ENCODE peak calls at places on chromosomes 4 and X, in ten cellular contexts. M, Z, L, Q, I, E, O, H, R and P are unnamed samples. For H3K4me1, the result is how much of the 10 kb centered on the place peaks cover.

GRCh38 chr4:80610845-80611244 is 275.3 kb downstream of the CFAP299 start:
- DNase-seq in Q (no peak), M (no peak), L (no peak), Z (no peak), E (peak), I (no peak), O (peak), H (no peak), R (peak), P (no peak)

GRCh38 chr4:21543514-21543913 is 405.1 kb downstream of the KCNIP4 start:
- DNase-seq in O (no peak), H (no peak), R (no peak), Z (no peak), Q (no peak), M (no peak), L (no peak), I (no peak), E (no peak), P (no peak)

GRCh38 chr4:8148159-8148558 is 10.5 kb downstream of the ABLIM2 start:
- DNase-seq in L (no peak), I (no peak), H (no peak), M (no peak), E (no peak), O (no peak), R (no peak), Q (peak), Z (no peak), P (no peak)

GRCh38 chrX:26376037-26376708 is 160.2 kb downstream of the MAGEB5 start:
- DNase-seq in I (no peak), H (no peak), M (no peak), Z (no peak), L (no peak), E (no peak), O (no peak), R (no peak), Q (no peak), P (no peak)

GRCh38 chr4:53240573-53240972 is 125.3 kb downstream of the SCFD2 start:
- DNase-seq in Q (no peak), M (no peak), R (no peak), Z (no peak), L (no peak), H (no peak), E (no peak), O (no peak), I (no peak), P (no peak)

GRCh38 chrX:134431894-134432293 is 28.1 kb upstream of the HPRT1 start:
- DNase-seq in I (peak), H (no peak), R (peak), Q (no peak), M (peak), L (no peak), Z (no peak), E (peak), O (no peak), P (peak)

GRCh38 chr4:98482847-98483806 is 175.3 kb downstream of the TSPAN5 start:
- DNase-seq in R (peak), I (peak), H (peak), L (no peak), Z (no peak), M (no peak), Q (no peak), O (no peak), E (peak), P (peak)

GRCh38 chrX:101078716-101079115 is at the start of gene TMEM35A:
- DNase-seq in Q (peak), M (peak), O (peak), H (no peak), E (peak), L (no peak), Z (peak), I (no peak), R (no peak), P (peak)

GRCh38 chr4:129603241-129603931 is 507.4 kb downstream of the C4orf33 start:
- DNase-seq in O (no peak), R (no peak), Q (no peak), H (no peak), E (no peak), I (no peak), Z (no peak), M (no peak), L (no peak), P (no peak)

GRCh38 chrX:11934089-11934488 is 176.1 kb downstream of the MSL3 start:
- DNase-seq in H (no peak), E (no peak), L (no peak), Z (no peak), M (peak), I (no peak), R (no peak), Q (no peak), O (no peak), P (no peak)

GRCh38 chr4:70544279-70544870 is 26.0 kb downstream of the AMTN start:
- DNase-seq in M (peak), Q (peak), H (peak), L (peak), I (peak), R (no peak), Z (peak), O (no peak), E (peak), P (peak)

GRCh38 chr4:154485127-154485773 is 6.3 kb downstream of the DCHS2 start:
- DNase-seq in O (no peak), L (no peak), Z (no peak), Q (no peak), I (no peak), R (no peak), E (no peak), M (no peak), H (no peak), P (no peak)

GRCh38 chrX:110210417-110211139 is 107.3 kb downstream of the AMMECR1 start:
- DNase-seq in O (no peak), R (peak), H (peak), Q (no peak), E (peak), Z (no peak), L (no peak), I (peak), M (peak), P (peak)

GRCh38 chr4:1683371-1683902 is 676 bp downstream of the FAM53A start:
- DNase-seq in Q (no peak), R (peak), Z (no peak), I (peak), O (peak), L (peak), M (peak), E (peak), H (no peak), P (peak)

GRCh38 chr4:158129649-158130048 is 43.2 kb downstream of the GASK1B start:
- DNase-seq in M (no peak), O (no peak), Z (no peak), I (peak), L (no peak), Q (no peak), R (peak), E (no peak), H (no peak), P (no peak)

GRCh38 chr4:147826288-147826646 is 94.4 kb downstream of the ARHGAP10 start:
- DNase-seq in E (no peak), O (no peak), H (no peak), Z (no peak), R (no peak), I (peak), L (no peak), M (no peak), Q (no peak), P (no peak)

GRCh38 chr4:147829401-147830101 is 97.7 kb downstream of the ARHGAP10 start:
- DNase-seq in H (no peak), E (peak), O (no peak), Z (no peak), L (no peak), M (peak), Q (no peak), I (no peak), R (no peak), P (peak)

GRCh38 chr4:147830987-147831386 is 99.1 kb downstream of the ARHGAP10 start:
- DNase-seq in R (peak), Z (no peak), M (peak), H (no peak), O (no peak), Q (no peak), E (peak), L (no peak), I (peak), P (peak)

GRCh38 chr4:147830102-147830463 is 98.2 kb downstream of the ARHGAP10 start:
- DNase-seq in H (no peak), L (no peak), E (no peak), M (no peak), O (no peak), Q (no peak), Z (peak), R (no peak), I (no peak), P (no peak)

DNA sequence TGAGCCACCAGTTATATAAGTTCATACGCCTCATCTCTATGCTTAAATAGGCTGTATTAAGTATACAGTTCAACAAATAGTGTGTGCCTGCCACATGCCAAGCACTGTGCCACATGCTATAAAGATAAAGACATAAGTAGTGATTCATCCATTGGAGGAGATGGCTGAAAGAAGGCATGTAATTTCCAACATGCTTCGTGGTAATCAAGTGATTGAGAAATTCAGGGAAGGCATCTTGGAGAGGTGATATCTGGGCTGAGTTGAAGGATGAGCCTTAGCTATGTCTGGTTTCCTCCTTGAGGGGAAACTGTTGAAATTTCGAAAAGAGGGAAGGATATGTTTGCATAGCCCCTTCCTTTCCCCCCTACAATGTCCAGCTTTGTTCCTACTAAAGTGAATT is 96.5 kb downstream of the ARHGAP10 start:
- DNase-seq in R (peak), E (peak), Z (no peak), Q (no peak), O (no peak), I (peak), L (no peak), M (peak), H (no peak), P (peak)
- H3K4me1 ChIP-seq in R (under half), E (under half), Z (under half), Q (under half), O (under half), I (under half), L (under half), M (under half), H (under half), P (half or more)

DNA sequence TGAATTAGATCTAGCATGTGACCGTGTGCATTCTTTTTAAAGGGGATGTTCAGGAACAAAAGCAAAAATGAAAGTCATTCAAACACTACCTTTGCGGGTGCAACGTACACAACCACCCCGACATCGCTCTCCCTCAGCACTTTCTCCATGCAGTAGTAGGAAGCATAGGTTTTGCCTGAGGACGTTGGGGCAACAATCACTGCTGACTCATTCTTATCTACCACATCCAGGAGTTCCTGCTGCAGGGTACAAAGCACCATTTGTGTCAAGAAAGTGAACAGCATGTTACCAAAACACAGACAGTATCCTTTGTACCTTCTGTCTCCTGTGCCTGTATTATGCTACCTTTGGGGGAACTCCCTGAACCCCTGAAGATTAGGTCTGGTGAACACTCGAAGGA is 58.6 kb downstream of the DDX60L start:
- DNase-seq in Q (no peak), O (no peak), L (no peak), H (no peak), R (peak), Z (no peak), I (peak), M (no peak), E (peak), P (peak)
- H3K4me3 ChIP-seq in Q (no peak), O (no peak), L (no peak), H (no peak), R (no peak), Z (no peak), I (no peak), M (no peak), E (no peak), P (no peak)

GRCh38 chr4:182206916-182207315 is 36.3 kb upstream of the TENM3 start:
- DNase-seq in M (no peak), E (no peak), Z (peak), O (no peak), L (no peak), R (no peak), H (no peak), Q (no peak), I (no peak), P (no peak)
- H3K9ac ChIP-seq in M (peak), E (no peak), Z (no peak), O (no peak), L (no peak), R (peak), H (no peak), Q (no peak), I (no peak), P (peak)

GRCh38 chr4:36187723-36188333 is 56.5 kb downstream of the ARAP2 start:
- DNase-seq in H (peak), R (peak), Z (peak), Q (peak), L (no peak), M (peak), O (no peak), I (peak), E (peak), P (peak)

GRCh38 chr4:36183665-36184393 is 60.5 kb downstream of the ARAP2 start:
- DNase-seq in H (no peak), R (no peak), Q (no peak), E (no peak), Z (peak), I (no peak), M (no peak), O (no peak), L (peak), P (no peak)

GRCh38 chr4:36192922-36193321 is 51.4 kb downstream of the ARAP2 start:
- DNase-seq in R (no peak), O (no peak), E (no peak), L (no peak), Q (no peak), M (no peak), H (no peak), I (no peak), Z (no peak), P (no peak)

DNA sequence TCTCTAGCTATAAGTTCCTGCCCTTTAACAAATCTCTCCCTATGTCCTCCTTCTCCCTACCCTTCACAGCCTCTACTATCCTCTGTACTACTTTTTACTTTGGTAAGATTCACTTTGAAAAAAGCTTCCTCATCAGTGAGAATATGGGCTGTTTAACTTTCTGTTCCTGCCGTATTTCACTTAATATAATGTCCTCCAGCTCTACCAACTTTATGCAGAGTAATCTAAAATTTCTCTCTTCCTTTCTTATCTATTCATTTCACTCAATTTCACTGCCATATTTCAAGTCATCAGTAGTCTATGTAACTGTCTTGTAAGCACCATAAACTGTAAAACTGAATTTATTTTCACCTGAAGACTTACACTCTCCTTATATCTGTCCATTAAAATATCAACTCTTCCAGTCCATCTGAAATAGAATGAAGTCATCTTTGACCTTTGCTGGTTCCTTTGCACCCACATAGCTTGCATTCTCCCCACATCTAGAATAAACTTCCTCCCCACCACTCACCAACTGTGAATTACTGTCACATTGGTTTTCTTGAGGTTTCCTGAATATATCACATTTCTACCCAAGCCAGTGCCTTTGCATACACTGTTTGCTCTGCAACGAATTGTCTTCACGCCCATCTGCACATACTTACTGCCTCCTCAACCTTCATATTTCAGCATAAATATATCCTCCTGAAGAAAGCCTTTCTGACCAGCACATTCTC is 54.6 kb downstream of the ARAP2 start:
- DNase-seq in Q (no peak), Z (no peak), O (no peak), M (no peak), E (no peak), I (no peak), H (no peak), R (no peak), L (no peak), P (no peak)
- H3K4me1 ChIP-seq in Q (under half), Z (under half), O (under half), M (under half), E (under half), I (under half), H (under half), R (under half), L (under half), P (under half)

GRCh38 chrX:76148753-76149152 is 24.1 kb upstream of the PBDC1 start:
- DNase-seq in O (peak), Z (peak), L (no peak), Q (peak), E (peak), R (peak), M (peak), H (peak), I (peak), P (peak)
- H3K4me3 ChIP-seq in O (no peak), Z (no peak), L (peak), Q (peak), E (peak), R (peak), M (peak), H (peak), I (peak), P (peak)

GRCh38 chrX:131764224-131764623 is 220.3 kb downstream of the OR13H1 start:
- DNase-seq in O (no peak), I (no peak), H (no peak), R (no peak), Z (no peak), L (no peak), E (no peak), M (no peak), Q (no peak), P (no peak)

GRCh38 chrX:131762802-131763234 is 218.9 kb downstream of the OR13H1 start:
- DNase-seq in Q (no peak), Z (no peak), L (no peak), O (peak), I (peak), E (peak), R (peak), H (no peak), M (no peak), P (peak)

DNA sequence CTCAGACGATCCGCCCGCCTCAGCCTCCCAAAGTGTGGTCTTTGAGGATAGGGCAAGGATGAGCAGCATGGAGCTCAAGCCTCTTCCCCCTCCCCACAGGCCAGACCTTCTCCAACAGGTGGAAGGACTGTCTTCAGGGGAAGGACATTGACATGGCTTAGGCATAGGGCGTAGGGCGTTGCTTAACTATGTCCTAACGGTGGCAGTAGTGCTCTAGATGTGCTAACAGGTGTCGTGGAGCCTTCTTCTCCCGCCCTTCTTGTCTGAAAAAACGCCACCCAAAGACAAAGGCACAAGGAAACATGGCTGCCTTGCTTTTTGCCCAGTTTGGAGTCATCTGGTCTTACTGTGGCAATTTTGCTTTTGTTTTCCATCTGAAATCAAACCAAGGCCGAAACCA is 219.8 kb downstream of the OR13H1 start:
- DNase-seq in Q (no peak), R (peak), Z (no peak), M (no peak), I (peak), O (peak), H (no peak), L (no peak), E (peak), P (peak)
- H3K9ac ChIP-seq in Q (no peak), R (no peak), Z (no peak), M (peak), I (no peak), O (no peak), H (no peak), L (no peak), E (no peak), P (peak)

GRCh38 chr4:159269956-159270355 is 167.1 kb downstream of the RAPGEF2 start:
- DNase-seq in L (no peak), O (no peak), H (no peak), E (no peak), M (no peak), I (no peak), Q (no peak), R (no peak), Z (no peak), P (no peak)
- H3K4me1 ChIP-seq in L (under half), O (under half), H (under half), E (under half), M (under half), I (under half), Q (under half), R (under half), Z (under half), P (half or more)

GRCh38 chrX:123859828-123860505 is at the start of gene XIAP:
- DNase-seq in Q (peak), M (peak), Z (peak), R (peak), E (peak), O (peak), H (peak), I (peak), L (peak), P (peak)
- H3K4me3 ChIP-seq in Q (peak), M (peak), Z (peak), R (peak), E (peak), O (peak), H (peak), I (peak), L (peak), P (peak)

GRCh38 chr4:110610620-110610939 is 12.3 kb downstream of the PITX2 start:
- DNase-seq in R (no peak), O (no peak), Z (no peak), M (no peak), I (no peak), H (no peak), L (no peak), E (no peak), Q (peak), P (no peak)
- H3K9ac ChIP-seq in R (no peak), O (no peak), Z (no peak), M (no peak), I (no peak), H (no peak), L (peak), E (no peak), Q (no peak), P (no peak)